ENCODE peak calls at places on chromosome 12, in five cellular contexts. A is AG04450; V is neuronal stem cell; K is CD4-positive, alpha-beta T cell; Q is body of pancreas. B is an unnamed sample.

GRCh38 chr12:109169676-109170075 is 53.3 kb downstream of the ACACB start:
- DNase-seq in K (no peak), Q (no peak), V (no peak), A (no peak), B (no peak)

GRCh38 chr12:124617615-124618014 is 50.2 kb upstream of the NCOR2 start:
- DNase-seq in V (no peak), K (no peak), A (no peak), Q (peak; percentile 54), B (no peak)

GRCh38 chr12:66182956-66183355 is 6.1 kb upstream of the IRAK3 start:
- DNase-seq in Q (no peak), K (no peak), A (no peak), V (no peak), B (no peak)

GRCh38 chr12:8078400-8078799 is 3.7 kb upstream of the NECAP1 start:
- DNase-seq in Q (peak; percentile 28), K (peak; percentile 49), V (peak; percentile 18), A (peak; percentile 63), B (peak; percentile 79)

GRCh38 chr12:103647267-103647666 is 60.2 kb downstream of the STAB2 start:
- DNase-seq in V (no peak), A (no peak), K (no peak), Q (no peak), B (no peak)

GRCh38 chr12:64171715-64172114 is 50.4 kb downstream of the KICS2 start:
- DNase-seq in K (no peak), V (no peak), A (no peak), Q (no peak), B (no peak)

GRCh38 chr12:122730215-122731014 is at the start of gene HCAR1:
- DNase-seq in V (no peak), A (no peak), Q (no peak), K (no peak), B (peak; percentile 45)

GRCh38 chr12:31324116-31324844 is 1.7 kb downstream of the SINHCAF start:
- DNase-seq in V (peak; percentile 50), K (peak; percentile 62), Q (peak; percentile 87), A (peak; percentile 38), B (peak; percentile 86)

GRCh38 chr12:124655317-124656213 is 88.2 kb upstream of the NCOR2 start:
- DNase-seq in Q (peak; percentile 36), A (peak; percentile 74), V (peak; percentile 35), K (no peak), B (no peak)

GRCh38 chr12:123384318-123384993 is 524 bp downstream of the KMT5A start:
- DNase-seq in K (no peak), V (no peak), A (no peak), Q (no peak), B (no peak)

GRCh38 chr12:15720299-15720698 is 68.9 kb downstream of the EPS8 start:
- DNase-seq in Q (no peak), A (no peak), V (no peak), K (no peak), B (no peak)

GRCh38 chr12:6154730-6155459 is 30.4 kb upstream of the VWF start:
- DNase-seq in A (no peak), Q (peak; percentile 33), K (no peak), V (no peak), B (no peak)

GRCh38 chr12:74646831-74647230 is 109.2 kb downstream of the ATXN7L3B start:
- DNase-seq in K (no peak), Q (no peak), V (no peak), A (no peak), B (no peak)

GRCh38 chr12:15700595-15700994 is 88.6 kb downstream of the EPS8 start:
- DNase-seq in Q (no peak), V (no peak), A (peak; percentile 67), K (no peak), B (no peak)

GRCh38 chr12:11863478-11863906 is 207.2 kb upstream of the BCL2L14 start:
- DNase-seq in K (no peak), V (no peak), A (no peak), Q (peak; percentile 36), B (no peak)

GRCh38 chr12:46368138-46368537 is 4.4 kb downstream of the SLC38A2 start:
- DNase-seq in A (no peak), K (no peak), Q (no peak), V (no peak), B (no peak)

GRCh38 chr12:11827096-11827841 is 177.8 kb downstream of the ETV6 start:
- DNase-seq in K (no peak), A (no peak), Q (peak; percentile 55), V (peak; percentile 52), B (no peak)

GRCh38 chr12:29921307-29921706 is 137.6 kb upstream of the TMTC1 start:
- DNase-seq in A (no peak), V (no peak), K (no peak), Q (no peak), B (no peak)

GRCh38 chr12:89862511-89863331 is 154.1 kb upstream of the ATP2B1 start:
- DNase-seq in A (no peak), K (peak; percentile 19), V (no peak), Q (no peak), B (peak; percentile 68)

GRCh38 chr12:51183816-51184215 is 10.9 kb upstream of the TFCP2 start:
- DNase-seq in Q (peak; percentile 90), V (no peak), K (no peak), A (no peak), B (no peak)

GRCh38 chr12:110741795-110742717 is 635 bp downstream of the PPP1CC start:
- DNase-seq in V (peak; percentile 18), Q (peak; percentile 33), A (no peak), K (no peak), B (no peak)

GRCh38 chr12:115752913-115753726 is 524.4 kb downstream of the MED13L start:
- DNase-seq in K (no peak), Q (peak; percentile 37), V (peak; percentile 43), A (peak; percentile 48), B (no peak)

GRCh38 chr12:96350982-96351381 is 49.3 kb downstream of the CDK17 start:
- DNase-seq in K (no peak), V (no peak), Q (no peak), A (no peak), B (no peak)

GRCh38 chr12:96352161-96352835 is 47.9 kb downstream of the CDK17 start:
- DNase-seq in V (no peak), K (no peak), Q (no peak), A (no peak), B (no peak)

GRCh38 chr12:96343347-96343954 is 56.8 kb downstream of the CDK17 start:
- DNase-seq in A (no peak), Q (no peak), V (no peak), K (no peak), B (peak; percentile 32)

GRCh38 chr12:96344124-96344695 is 56.0 kb downstream of the CDK17 start:
- DNase-seq in V (no peak), K (no peak), Q (no peak), A (no peak), B (no peak)

GRCh38 chr12:96347130-96347699 is 53.0 kb downstream of the CDK17 start:
- DNase-seq in V (no peak), Q (no peak), A (no peak), K (no peak), B (no peak)
- H3K27ac ChIP-seq in V (no peak overlapping the region), Q (no peak overlapping the region), A (no peak overlapping the region), K (no peak overlapping the region), B (no peak overlapping the region)

DNA sequence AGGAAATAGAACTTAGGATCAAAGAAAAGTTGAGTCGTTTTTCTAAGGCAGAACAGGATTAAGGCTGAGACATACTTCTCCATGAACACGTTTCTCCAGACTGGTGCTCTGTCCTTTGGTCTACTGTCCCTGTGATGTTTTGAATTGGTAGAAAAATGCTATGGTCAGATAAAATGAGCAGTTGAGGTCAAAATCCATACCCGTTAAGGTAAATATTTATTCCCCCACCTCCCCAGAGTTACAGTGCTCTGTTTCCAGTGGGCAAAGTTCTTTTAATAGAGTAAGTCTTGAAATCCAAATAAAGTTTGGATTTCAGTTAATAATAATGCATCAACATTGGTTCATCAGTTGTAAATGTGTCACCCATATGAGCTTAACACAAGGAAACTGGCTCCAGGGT is 74.5 kb downstream of the PTHLH start:
- DNase-seq in V (no peak), Q (no peak), A (no peak), K (no peak), B (no peak)
- H3K27ac ChIP-seq in V (no peak overlapping the region), Q (no peak overlapping the region), A (no peak overlapping the region), K (no peak overlapping the region), B (no peak overlapping the region)

DNA sequence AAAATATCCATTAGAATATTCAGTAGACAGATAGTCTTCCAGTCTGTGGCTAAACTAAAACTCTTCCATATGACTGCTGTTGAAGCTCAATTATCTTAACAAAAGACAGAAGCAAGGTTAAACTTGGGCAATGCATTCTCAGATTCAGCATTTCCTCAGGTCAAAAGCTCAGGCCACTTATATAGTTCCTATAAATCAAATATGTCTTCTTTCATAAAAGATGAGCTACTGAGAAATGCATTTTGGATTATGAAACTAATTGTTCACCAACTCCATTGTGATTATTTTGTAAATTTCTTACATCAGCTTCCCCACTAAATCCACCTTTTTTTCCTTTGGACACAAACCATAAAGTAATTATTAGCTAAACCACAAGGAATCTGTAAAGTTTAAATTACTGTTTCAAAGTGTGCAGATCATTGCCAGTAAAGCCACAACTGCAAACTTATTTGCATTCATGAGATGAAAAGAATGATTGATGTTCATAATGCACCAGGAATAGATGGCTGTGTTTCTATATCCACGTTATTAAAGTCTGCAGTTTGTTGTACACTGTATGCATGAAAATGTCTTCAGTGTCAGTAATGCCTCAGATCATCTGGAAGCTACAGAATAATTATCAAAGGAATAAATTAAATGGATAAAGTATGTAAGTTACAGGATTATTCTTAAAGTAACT is 224.3 kb downstream of the FBXL14 start:
- DNase-seq in A (no peak), Q (no peak), K (no peak), V (no peak), B (no peak)
- H3K27ac ChIP-seq in A (no peak overlapping the region), Q (no peak overlapping the region), K (no peak overlapping the region), V (no peak overlapping the region), B (no peak overlapping the region)

GRCh38 chr12:26795899-26796298 is 37.1 kb downstream of the ITPR2 start:
- DNase-seq in A (no peak), K (no peak), Q (no peak), V (no peak), B (no peak)

GRCh38 chr12:26799741-26800140 is 33.3 kb downstream of the ITPR2 start:
- DNase-seq in V (no peak), A (no peak), K (no peak), Q (no peak), B (no peak)

GRCh38 chr12:26800347-26800746 is 32.6 kb downstream of the ITPR2 start:
- DNase-seq in Q (no peak), A (no peak), V (no peak), K (no peak), B (no peak)

GRCh38 chr12:26798669-26799068 is 34.3 kb downstream of the ITPR2 start:
- DNase-seq in V (no peak), A (no peak), Q (no peak), K (no peak), B (no peak)

GRCh38 chr12:26798013-26798412 is 35.0 kb downstream of the ITPR2 start:
- DNase-seq in Q (no peak), K (no peak), V (no peak), A (peak; percentile 78), B (no peak)
- H3K27ac ChIP-seq in Q (no peak overlapping the region), K (no peak overlapping the region), V (no peak overlapping the region), A (no peak overlapping the region), B (no peak overlapping the region)

B was measured in CD4-positive, alpha-beta memory T cell.